ENCODE peak calls at places on chromosomes 7 and 10, in four cellular contexts. R is heart left ventricle; F is CD8-positive, alpha-beta memory T cell; W is cardiac muscle cell. N is an unnamed sample.

GRCh38 chr10:23439920-23440875 is 1.3 kb downstream of the OTUD1 start:
- DNase-seq in R (peak), F (peak), W (peak), N (no peak)

GRCh38 chr7:29071203-29071804 is 75.0 kb downstream of the CPVL start:
- DNase-seq in R (no peak), F (no peak), W (no peak), N (no peak)

GRCh38 chr7:139691253-139691781 is 86.5 kb downstream of the HIPK2 start:
- DNase-seq in R (peak), F (no peak), W (peak), N (no peak)

GRCh38 chr7:151552352-151553028 is 32.8 kb upstream of the RHEB start:
- DNase-seq in R (peak), F (no peak), W (no peak), N (no peak)

GRCh38 chr7:112362053-112362650 is 88.1 kb upstream of the IFRD1 start:
- DNase-seq in R (no peak), F (no peak), W (no peak), N (no peak)

GRCh38 chr10:5685764-5686240 is 1.2 kb downstream of the TASOR2 start:
- DNase-seq in R (no peak), F (no peak), W (peak), N (no peak)

GRCh38 chr7:47792521-47793121 is 155.6 kb downstream of the PKD1L1 start:
- DNase-seq in R (no peak), F (no peak), W (peak), N (no peak)

GRCh38 chr10:101489355-101489754 is 98.7 kb downstream of the POLL start:
- DNase-seq in R (no peak), F (no peak), W (peak), N (no peak)

GRCh38 chr10:63812491-63812890 is 291.3 kb downstream of the REEP3 start:
- DNase-seq in R (no peak), F (no peak), W (peak), N (no peak)

GRCh38 chr10:59072038-59072437 is 104.4 kb upstream of the PHYHIPL start:
- DNase-seq in R (no peak), F (no peak), W (no peak), N (no peak)

GRCh38 chr10:116212756-116213155 is 60.2 kb downstream of the GFRA1 start:
- DNase-seq in R (no peak), F (no peak), W (no peak), N (no peak)

GRCh38 chr7:65269150-65269856 is 104.4 kb upstream of the ZNF92 start:
- DNase-seq in R (peak), F (no peak), W (peak), N (no peak)

GRCh38 chr7:106287786-106288185 is 3.0 kb upstream of the NAMPT start:
- DNase-seq in R (no peak), F (no peak), W (no peak), N (no peak)

GRCh38 chr10:78863601-78864239 is 205.0 kb upstream of the ZMIZ1 start:
- DNase-seq in R (no peak), F (no peak), W (no peak), N (no peak)

GRCh38 chr7:106600569-106601373 is 60.2 kb downstream of the CCDC71L start:
- DNase-seq in R (no peak), F (no peak), W (no peak), N (no peak)

GRCh38 chr7:91347288-91347687 is 83.1 kb downstream of the FZD1 start:
- DNase-seq in R (no peak), F (no peak), W (peak), N (no peak)

GRCh38 chr10:117419921-117420320 is 44.7 kb upstream of the PDZD8 start:
- DNase-seq in R (no peak), F (no peak), W (no peak), N (no peak)

GRCh38 chr10:89236221-89236620 is 15.4 kb downstream of the LIPA start:
- DNase-seq in R (no peak), F (no peak), W (no peak), N (no peak)

GRCh38 chr7:139452948-139453672 is 30.4 kb downstream of the KLRG2 start:
- DNase-seq in R (no peak), F (no peak), W (peak), N (no peak)

GRCh38 chr7:69232445-69233376 is 365.6 kb upstream of the AUTS2 start:
- DNase-seq in R (no peak), F (no peak), W (no peak), N (no peak)

GRCh38 chr10:132548106-132548823 is 10.7 kb downstream of the INPP5A start:
- DNase-seq in R (no peak), F (no peak), W (no peak), N (no peak)

GRCh38 chr7:73901231-73901822 is 40.4 kb downstream of the TMEM270 start:
- DNase-seq in R (no peak), F (no peak), W (no peak), N (no peak)

GRCh38 chr7:2607913-2608899 is 23.6 kb upstream of the TTYH3 start:
- DNase-seq in R (no peak), F (no peak), W (no peak), N (no peak)

DNA sequence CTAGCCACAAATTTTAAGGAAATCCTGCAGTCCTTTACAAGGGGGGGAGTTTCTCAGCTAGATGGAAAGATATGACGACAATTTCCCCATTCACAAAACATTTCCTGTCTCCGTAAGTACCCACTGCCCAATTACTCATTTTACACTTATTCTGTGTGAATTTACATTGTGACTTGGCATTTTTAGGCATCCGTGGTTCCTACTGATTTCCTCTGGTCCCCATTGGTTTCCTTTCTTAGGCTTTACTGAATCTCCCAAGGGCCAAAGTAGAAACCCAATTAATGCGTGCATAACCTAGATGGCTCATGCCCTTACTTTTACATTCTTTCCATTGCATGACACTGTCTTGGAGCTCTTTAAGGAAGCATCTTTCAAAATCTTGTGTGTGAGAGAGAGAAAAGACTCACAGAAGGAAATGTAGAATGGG is 35.7 kb downstream of the NRCAM start:
- DNase-seq in R (no peak), F (no peak), W (peak), N (no peak)
- H3K27ac ChIP-seq in R (no peak), F (no peak), W (no peak), N (no peak)

DNA sequence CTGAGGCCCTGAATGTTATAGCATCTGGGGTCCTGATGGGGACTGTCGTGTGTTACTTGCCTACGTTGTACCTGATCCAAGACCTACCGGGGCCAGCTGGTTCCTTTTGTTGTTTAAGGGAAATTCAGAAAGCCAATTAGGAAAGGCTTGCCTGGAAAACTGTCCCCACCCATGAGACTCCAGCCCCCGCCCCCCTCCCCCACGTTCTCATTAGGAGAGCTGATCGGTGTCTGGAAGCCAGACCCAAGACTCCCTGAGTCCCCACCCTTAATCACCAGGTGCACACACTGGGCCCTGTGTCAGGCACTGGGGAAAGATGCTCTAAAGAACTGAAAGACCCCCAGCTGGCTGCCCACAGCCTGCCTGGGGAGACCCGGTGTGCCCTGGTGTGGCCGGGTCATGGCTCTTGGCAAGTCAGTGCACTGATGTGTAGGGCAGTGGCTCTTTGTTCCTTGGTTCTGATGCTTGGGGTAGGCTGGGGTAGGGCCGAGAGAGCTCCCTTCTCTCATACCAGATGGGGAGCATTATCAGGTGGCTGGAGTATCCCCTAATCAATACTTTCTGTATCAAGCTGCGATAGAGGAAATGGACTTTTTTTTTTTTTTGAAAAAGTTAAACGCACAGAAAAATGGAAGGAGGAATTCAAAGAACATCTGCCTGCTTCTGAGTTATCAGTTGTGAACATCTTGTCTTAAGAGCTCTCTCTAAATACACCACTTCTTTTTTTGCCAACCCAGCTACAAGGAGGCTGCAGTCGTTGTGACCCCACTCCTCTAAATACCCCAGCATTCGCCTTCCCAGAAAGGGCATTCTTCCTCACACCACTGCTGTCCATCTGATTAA is 16.9 kb downstream of the TSPAN15 start:
- DNase-seq in R (no peak), F (no peak), W (no peak), N (no peak)
- H3K27ac ChIP-seq in R (peak), F (no peak), W (peak), N (no peak)

GRCh38 chr7:134931487-134931886 is 54.8 kb upstream of the AGBL3 start:
- DNase-seq in R (peak), F (no peak), W (peak), N (no peak)

GRCh38 chr7:134932707-134933370 is 53.5 kb upstream of the AGBL3 start:
- DNase-seq in R (peak), F (no peak), W (peak), N (no peak)

GRCh38 chr7:134936893-134937520 is 49.3 kb upstream of the AGBL3 start:
- DNase-seq in R (no peak), F (no peak), W (no peak), N (no peak)

GRCh38 chr7:134935701-134936100 is 50.6 kb upstream of the AGBL3 start:
- DNase-seq in R (no peak), F (no peak), W (no peak), N (no peak)

DNA sequence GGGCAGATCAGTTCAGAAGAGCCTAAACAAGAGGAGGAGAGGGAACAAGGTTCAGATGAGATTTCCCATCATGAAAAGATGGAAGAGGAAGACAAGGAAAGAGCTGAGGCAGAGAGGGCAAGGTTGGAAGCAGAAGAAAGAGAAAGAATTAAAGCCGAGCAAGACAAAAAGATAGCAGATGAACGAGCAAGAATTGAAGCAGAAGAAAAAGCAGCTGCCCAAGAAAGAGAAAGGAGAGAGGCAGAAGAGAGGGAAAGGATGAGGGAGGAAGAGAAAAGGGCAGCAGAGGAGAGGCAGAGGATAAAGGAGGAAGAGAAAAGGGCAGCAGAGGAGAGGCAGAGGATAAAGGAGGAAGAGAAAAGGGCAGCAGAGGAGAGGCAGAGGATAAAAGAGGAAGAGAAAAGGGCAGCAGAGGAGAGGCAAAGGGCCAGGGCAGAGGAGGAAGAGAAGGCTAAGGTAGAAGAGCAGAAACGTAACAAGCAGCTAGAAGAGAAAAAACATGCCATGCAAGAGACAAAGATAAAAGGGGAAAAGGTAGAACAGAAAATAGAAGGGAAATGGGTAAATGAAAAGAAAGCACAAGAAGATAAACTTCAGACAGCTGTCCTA is 52.7 kb upstream of the AGBL3 start:
- DNase-seq in R (no peak), F (no peak), W (no peak), N (no peak)
- H3K27ac ChIP-seq in R (peak), F (no peak), W (no peak), N (no peak)

DNA sequence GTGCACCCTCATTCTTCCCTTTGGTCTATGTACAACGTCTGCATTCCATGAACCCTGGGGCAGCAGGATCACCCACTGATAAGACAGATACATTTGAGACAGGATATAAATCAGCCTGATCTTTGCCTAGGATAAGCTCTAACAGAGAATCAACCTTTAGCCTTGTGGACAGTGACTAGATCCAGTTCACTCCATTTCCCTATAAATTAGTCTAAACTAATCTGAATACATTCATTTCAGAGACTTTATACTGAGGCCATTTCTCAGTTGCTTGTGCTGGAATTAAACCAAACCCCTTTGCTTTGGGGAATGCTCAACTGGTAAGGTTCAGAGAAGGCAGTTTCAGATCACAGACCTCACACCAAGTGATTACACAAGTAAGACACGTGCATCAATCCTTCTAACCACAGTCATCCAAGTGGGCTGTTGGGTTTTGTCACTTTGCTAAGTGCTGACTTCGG is 639.8 kb upstream of the FZD8 start:
- DNase-seq in R (no peak), F (no peak), W (peak), N (no peak)
- H3K27ac ChIP-seq in R (no peak), F (no peak), W (no peak), N (no peak)

DNA sequence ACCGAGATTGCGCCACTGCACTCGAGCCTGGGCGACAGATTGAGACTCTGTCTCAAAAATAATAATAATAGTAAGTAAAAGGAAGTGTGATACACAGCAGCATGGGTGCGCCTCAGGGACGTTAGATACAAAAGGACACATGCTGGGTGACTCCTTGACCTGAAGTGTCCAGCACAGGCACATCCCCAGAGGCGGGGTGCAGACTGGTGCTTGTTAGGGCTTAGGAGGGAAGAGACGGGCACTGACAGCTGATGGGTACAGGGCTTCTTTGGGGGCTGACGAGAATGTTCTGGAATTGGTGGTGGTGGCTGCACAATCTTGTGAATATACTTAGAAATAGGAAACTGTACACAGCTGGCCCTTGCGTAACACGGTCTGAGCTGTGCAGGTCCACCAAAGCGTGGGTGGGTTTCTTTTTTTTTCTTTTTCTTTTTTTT is 61.8 kb upstream of the DNAJB6 start:
- DNase-seq in R (no peak), F (no peak), W (peak), N (no peak)
- H3K27ac ChIP-seq in R (no peak), F (no peak), W (no peak), N (no peak)

GRCh38 chr10:114491419-114491818 is 87.1 kb upstream of the AFAP1L2 start:
- DNase-seq in R (no peak), F (no peak), W (no peak), N (no peak)

GRCh38 chr10:114495303-114495702 is 91.0 kb upstream of the AFAP1L2 start:
- DNase-seq in R (no peak), F (peak), W (no peak), N (no peak)

GRCh38 chr10:114492351-114493037 is 88.2 kb upstream of the AFAP1L2 start:
- DNase-seq in R (no peak), F (no peak), W (peak), N (no peak)

GRCh38 chr10:114489521-114490310 is 85.4 kb upstream of the AFAP1L2 start:
- DNase-seq in R (no peak), F (no peak), W (no peak), N (no peak)

GRCh38 chr10:114491933-114492332 is 87.6 kb upstream of the AFAP1L2 start:
- DNase-seq in R (peak), F (no peak), W (no peak), N (no peak)
- H3K27ac ChIP-seq in R (peak), F (no peak), W (no peak), N (no peak)

DNA sequence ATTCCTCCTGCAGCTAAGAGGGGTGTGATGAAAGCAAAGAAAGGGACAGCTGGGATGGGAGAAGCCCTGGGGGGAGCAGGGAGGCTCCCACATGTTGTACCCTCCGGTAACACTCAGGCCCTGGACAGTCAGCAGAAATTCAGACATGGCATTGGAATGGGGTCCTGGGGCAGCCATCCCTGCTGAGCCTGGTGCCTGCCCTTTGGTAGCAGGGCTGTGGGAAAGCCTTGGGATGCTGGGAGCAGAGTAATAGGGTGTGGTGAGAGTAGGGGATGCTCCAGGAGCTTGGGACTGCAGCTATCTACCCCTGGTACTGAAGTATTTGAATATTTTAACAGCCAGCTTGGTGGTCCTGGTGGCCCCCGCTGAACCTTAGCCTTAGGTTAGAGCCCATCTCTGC is 56.8 kb downstream of the FAM241B start:
- DNase-seq in R (no peak), F (no peak), W (no peak), N (no peak)
- H3K27ac ChIP-seq in R (no peak), F (no peak), W (peak), N (no peak)